ENCODE peak calls at places on chromosome 1, in four cellular contexts. I, J, S and Q are unnamed samples.

GRCh38 chr1:168755800-168756418 is 26.9 kb upstream of the DPT start:
- DNase-seq in I (no peak), J (no peak), S (no peak), Q (no peak)

GRCh38 chr1:235297579-235297978 is 30.4 kb downstream of the ARID4B start:
- DNase-seq in I (no peak), J (no peak), S (no peak), Q (no peak)

GRCh38 chr1:183635112-183635605 is 424 bp downstream of the ARPC5 start:
- DNase-seq in I (peak; percentile 48), J (peak; percentile 44), S (peak; percentile 49), Q (no peak)

GRCh38 chr1:56584910-56585528 is 5.7 kb upstream of the PLPP3 start:
- DNase-seq in I (peak; percentile 53), J (peak; percentile 53), S (no peak), Q (peak; percentile 46)

GRCh38 chr1:214187152-214187900 is 93.6 kb upstream of the SMYD2 start:
- DNase-seq in I (no peak), J (no peak), S (no peak), Q (peak; percentile 2)

GRCh38 chr1:52603301-52603675 is 1.1 kb downstream of the GPX7 start:
- DNase-seq in I (peak; percentile 20), J (peak; percentile 16), S (no peak), Q (no peak)

GRCh38 chr1:62407398-62408009 is 29.3 kb upstream of the USP1 start:
- DNase-seq in I (peak; percentile 24), J (no peak), S (no peak), Q (peak; percentile 57)

GRCh38 chr1:44543064-44543815 is 131.0 kb downstream of the TMEM53 start:
- DNase-seq in I (no peak), J (no peak), S (no peak), Q (peak; percentile 24)

GRCh38 chr1:68175621-68176398 is 56.5 kb downstream of the WLS start:
- DNase-seq in I (no peak), J (peak; percentile 28), S (peak; percentile 70), Q (no peak)

GRCh38 chr1:110067429-110067956 is 3.0 kb downstream of the ALX3 start:
- DNase-seq in I (no peak), J (no peak), S (no peak), Q (no peak)

GRCh38 chr1:42952353-42953001 is 6.2 kb downstream of the SLC2A1 start:
- DNase-seq in I (no peak), J (no peak), S (no peak), Q (no peak)

GRCh38 chr1:205985330-205986005 is 17.7 kb downstream of the RAB7B start:
- DNase-seq in I (no peak), J (no peak), S (no peak), Q (no peak)

GRCh38 chr1:162178432-162178831 is 108.9 kb downstream of the NOS1AP start:
- DNase-seq in I (no peak), J (no peak), S (no peak), Q (no peak)

GRCh38 chr1:222880586-222880985 is 65.7 kb downstream of the DISP1 start:
- DNase-seq in I (no peak), J (no peak), S (no peak), Q (peak; percentile 16)

GRCh38 chr1:65998763-65999583 is 206.3 kb downstream of the PDE4B start:
- DNase-seq in I (no peak), J (no peak), S (no peak), Q (no peak)

GRCh38 chr1:59013276-59013927 is 229.6 kb upstream of the JUN start:
- DNase-seq in I (peak; percentile 73), J (peak; percentile 52), S (peak; percentile 57), Q (no peak)

GRCh38 chr1:185170291-185170848 is 13.4 kb downstream of the SWT1 start:
- DNase-seq in I (peak; percentile 63), J (peak; percentile 20), S (no peak), Q (peak; percentile 79)

GRCh38 chr1:236914375-236914774 is 89.9 kb downstream of the MT1HL1 start:
- DNase-seq in I (no peak), J (no peak), S (no peak), Q (no peak)

GRCh38 chr1:156430809-156431208 is 61.8 kb downstream of the RHBG start:
- DNase-seq in I (no peak), J (no peak), S (no peak), Q (no peak)

GRCh38 chr1:156433032-156433431 is 64.0 kb downstream of the RHBG start:
- DNase-seq in I (no peak), J (no peak), S (no peak), Q (no peak)

GRCh38 chr1:156432109-156433018 is 63.4 kb downstream of the RHBG start:
- DNase-seq in I (no peak), J (no peak), S (no peak), Q (no peak)

GRCh38 chr1:156430305-156430704 is 61.3 kb downstream of the RHBG start:
- DNase-seq in I (no peak), J (no peak), S (no peak), Q (no peak)

GRCh38 chr1:156431366-156432108 is 62.5 kb downstream of the RHBG start:
- DNase-seq in I (no peak), J (no peak), S (no peak), Q (no peak)
- TF ChIP-seq CTCF in I (no peak), J (no peak), S (no peak), Q (no peak)

DNA sequence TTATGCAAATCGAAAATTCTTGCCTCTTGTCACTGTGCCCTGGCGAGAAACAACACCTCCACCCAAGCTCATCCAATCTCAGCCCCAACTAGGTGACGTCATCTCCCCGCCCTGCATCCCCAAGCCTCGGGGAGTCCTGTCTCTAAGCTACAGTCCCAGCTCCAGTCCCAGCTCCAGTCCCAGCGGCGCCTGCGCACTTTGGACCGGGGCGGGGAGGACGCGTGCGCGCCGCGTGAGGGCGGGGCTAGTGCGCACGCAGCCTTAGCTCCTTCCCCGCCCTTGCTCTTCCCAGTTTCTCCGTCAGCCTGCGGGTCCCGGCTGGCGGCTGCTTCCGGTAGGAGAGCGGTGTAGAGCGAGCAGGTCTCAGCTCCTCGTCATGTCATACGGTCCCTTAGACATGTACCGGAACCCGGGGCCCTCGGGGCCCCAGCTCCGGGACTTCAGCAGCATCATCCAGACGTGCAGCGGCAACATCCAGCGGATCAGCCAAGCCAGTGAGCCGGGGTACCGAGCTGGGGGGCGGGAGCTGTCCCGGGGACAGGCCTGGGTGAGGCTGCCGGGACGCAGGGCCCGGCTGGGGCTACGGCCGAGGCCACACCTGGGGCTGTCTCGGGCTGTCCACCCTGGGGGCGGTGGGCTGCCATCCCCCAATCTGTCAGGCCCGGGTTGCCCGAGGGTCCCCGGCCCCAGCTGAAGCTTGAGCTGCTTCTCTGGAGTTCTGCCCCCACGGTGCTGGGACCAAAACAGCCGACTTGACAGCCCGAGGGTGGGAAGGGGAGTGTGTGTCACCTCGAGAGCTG is at the start of gene STX12:
- DNase-seq in I (peak; percentile 98), J (peak; percentile 99), S (peak; percentile 99), Q (peak; percentile 95)
- TF ChIP-seq POLR2A in I (peak; percentile 70), J (peak; percentile 88), S (no peak), Q (peak; percentile 41)

GRCh38 chr1:227316456-227316855 is 1.8 kb downstream of the CDC42BPA start:
- DNase-seq in I (no peak), J (no peak), S (no peak), Q (no peak)
- H3K4me3 ChIP-seq in I (peak overlapping the region; percentile 75), J (peak overlapping the region; percentile 85), S (peak overlapping the region; percentile 87), Q (peak overlapping the region; percentile 79)

GRCh38 chr1:156489935-156490293 is 10.7 kb downstream of the MEF2D start:
- DNase-seq in I (no peak), J (no peak), S (no peak), Q (no peak)

GRCh38 chr1:156487862-156488261 is 12.7 kb downstream of the MEF2D start:
- DNase-seq in I (no peak), J (no peak), S (no peak), Q (no peak)

GRCh38 chr1:156488566-156489165 is 11.9 kb downstream of the MEF2D start:
- DNase-seq in I (no peak), J (no peak), S (no peak), Q (no peak)

GRCh38 chr1:156490401-156491032 is 10.1 kb downstream of the MEF2D start:
- DNase-seq in I (peak; percentile 73), J (peak; percentile 53), S (no peak), Q (peak; percentile 50)

GRCh38 chr1:156489166-156489934 is 11.2 kb downstream of the MEF2D start:
- DNase-seq in I (peak; percentile 63), J (peak; percentile 52), S (no peak), Q (peak; percentile 48)
- TF ChIP-seq CTCF in I (peak; percentile 4), J (no peak), S (no peak), Q (no peak)

DNA sequence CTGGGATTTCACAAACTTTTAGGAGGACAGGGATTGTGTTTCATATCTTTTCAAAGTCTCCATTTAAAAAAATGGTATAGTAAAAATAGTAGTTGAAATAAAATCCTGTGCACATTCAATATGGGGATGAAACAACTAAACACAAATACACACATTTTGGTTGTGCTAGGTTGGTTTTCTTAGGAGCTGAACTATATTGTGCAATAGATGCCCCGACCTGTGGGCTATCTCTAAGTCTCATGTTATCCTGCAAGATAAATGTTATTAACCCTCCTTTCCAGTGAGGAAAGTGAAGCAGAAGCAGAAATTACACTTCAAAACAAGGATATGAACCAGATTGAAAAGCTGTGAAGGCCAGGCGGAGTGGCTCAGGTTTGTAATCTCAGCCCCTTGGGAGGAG is 1.3 kb upstream of the PLD5 start:
- DNase-seq in I (no peak), J (no peak), S (no peak), Q (no peak)
- TF ChIP-seq POLR2A in I (no peak), J (no peak), S (no peak), Q (no peak)

DNA sequence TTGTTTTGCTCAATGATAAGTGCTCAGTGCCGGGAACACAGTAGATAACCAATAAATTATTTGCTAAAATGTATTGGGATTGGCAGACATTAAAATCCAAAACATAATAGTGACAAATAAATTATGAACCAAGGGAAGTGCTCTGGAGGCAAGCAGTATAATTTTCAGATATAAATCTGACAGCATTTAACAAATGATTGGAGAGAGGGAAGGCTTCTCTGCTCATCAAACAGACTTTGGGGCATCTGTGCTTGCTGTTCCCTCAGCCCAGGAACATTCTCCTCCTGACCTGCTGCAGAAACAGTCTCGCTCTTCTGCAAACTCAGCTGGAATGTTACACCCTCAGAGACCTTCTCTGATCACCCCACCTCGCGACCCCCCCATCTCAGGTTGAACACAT is 2.2 kb downstream of the CD46 start:
- DNase-seq in I (no peak), J (no peak), S (no peak), Q (no peak)
- H3K4me3 ChIP-seq in I (no peak overlapping the region), J (no peak overlapping the region), S (peak overlapping the region; percentile 84), Q (peak overlapping the region; percentile 91)